ENCODE peak calls at places on chromosomes 4 and X, in four cellular contexts. S is PC-3, A is pancreas, K is right lobe of liver. W is an unnamed sample.
A peak's percentile ranks its signal among the peaks of the same experiment; 100 is the strongest.

GRCh38 chr4:11004818-11005217 is 320.2 kb upstream of the CLNK start:
- DNase-seq in A (no peak), K (no peak), S (no peak), W (no peak)

GRCh38 chr4:173318648-173319211 is 15.4 kb downstream of the HMGB2 start:
- DNase-seq in S (peak; percentile 56), A (no peak), K (no peak), W (no peak)

GRCh38 chrX:133440797-133441163 is 25.5 kb upstream of the GPC4 start:
- DNase-seq in S (no peak), K (no peak), A (no peak), W (no peak)

GRCh38 chr4:103478729-103479128 is 241.1 kb downstream of the TACR3 start:
- DNase-seq in S (peak; percentile 12), A (no peak), K (no peak), W (no peak)

GRCh38 chr4:92433272-92433758 is 129.5 kb downstream of the GRID2 start:
- DNase-seq in S (no peak), A (no peak), K (no peak), W (no peak)

GRCh38 chrX:143121471-143121870 is 95.7 kb downstream of the SPANXN4 start:
- DNase-seq in S (no peak), K (no peak), A (no peak), W (no peak)

GRCh38 chr4:139076016-139076744 is 60.6 kb downstream of the NOCT start:
- DNase-seq in K (no peak), S (no peak), A (no peak), W (no peak)

GRCh38 chr4:152680988-152681731 is 1.4 kb upstream of the TMEM154 start:
- DNase-seq in A (no peak), K (no peak), S (peak; percentile 72), W (no peak)

GRCh38 chr4:166315721-166316467 is 442.9 kb downstream of the TLL1 start:
- DNase-seq in S (no peak), A (no peak), K (no peak), W (no peak)

GRCh38 chr4:126702747-126703146 is 930.0 kb upstream of the INTU start:
- DNase-seq in K (no peak), A (no peak), S (no peak), W (no peak)

GRCh38 chrX:23503835-23504539 is 163.3 kb upstream of the PRDX4 start:
- DNase-seq in S (peak; percentile 96), K (peak; percentile 44), A (peak; percentile 94), W (peak; percentile 79)

GRCh38 chr4:86060341-86060740 is 299.5 kb downstream of the MAPK10 start:
- DNase-seq in S (no peak), A (no peak), K (no peak), W (no peak)

GRCh38 chr4:5798447-5798846 is 87.4 kb downstream of the EVC start:
- DNase-seq in K (no peak), A (no peak), S (no peak), W (peak; percentile 83)

GRCh38 chr4:73281982-73282381 is 23.4 kb upstream of the ANKRD17 start:
- DNase-seq in K (no peak), S (no peak), A (no peak), W (no peak)

GRCh38 chr4:97938141-97938540 is 205.1 kb downstream of the STPG2 start:
- DNase-seq in A (no peak), K (no peak), S (no peak), W (peak; percentile 29)

GRCh38 chr4:102665527-102665926 is 95.2 kb downstream of the MANBA start:
- DNase-seq in K (no peak), A (no peak), S (no peak), W (no peak)

GRCh38 chrX:149683966-149684730 is 27.7 kb upstream of the MAGEA11 start:
- DNase-seq in S (no peak), A (no peak), K (no peak), W (no peak)

GRCh38 chr4:17787315-17787714 is 5.9 kb upstream of the FAM184B start:
- DNase-seq in A (no peak), S (peak; percentile 78), K (no peak), W (no peak)

GRCh38 chr4:168188754-168189153 is 96.4 kb downstream of the ANXA10 start:
- DNase-seq in K (no peak), A (no peak), S (no peak), W (no peak)

GRCh38 chr4:71732706-71733105 is 51.2 kb downstream of the GC start:
- DNase-seq in S (peak; percentile 73), A (no peak), K (no peak), W (no peak)

GRCh38 chrX:152896450-152896849 is 1.4 kb upstream of the ZNF185 start:
- DNase-seq in S (peak; percentile 90), A (no peak), K (no peak), W (no peak)

GRCh38 chr4:5366421-5366820 is 315.1 kb downstream of the STK32B start:
- DNase-seq in A (no peak), K (no peak), S (peak; percentile 94), W (no peak)

GRCh38 chrX:34612036-34612435 is 45.0 kb downstream of the TMEM47 start:
- DNase-seq in A (no peak), K (no peak), S (no peak), W (no peak)

GRCh38 chrX:96729868-96730643 is 45.4 kb downstream of the DIAPH2 start:
- DNase-seq in K (no peak), A (no peak), S (no peak), W (no peak)

GRCh38 chr4:56425518-56425917 is 9.9 kb downstream of the PPAT start:
- DNase-seq in S (no peak), A (no peak), K (no peak), W (no peak)

GRCh38 chr4:95510145-95510544 is 38.6 kb downstream of the UNC5C start:
- DNase-seq in K (no peak), A (no peak), S (peak; percentile 36), W (no peak)

GRCh38 chr4:159129822-159130550 is 27.1 kb downstream of the RAPGEF2 start:
- DNase-seq in S (no peak), K (no peak), A (no peak), W (no peak)

GRCh38 chr4:86452323-86452995 is 92.6 kb upstream of the MAPK10 start:
- DNase-seq in K (no peak), A (no peak), S (no peak), W (peak; percentile 39)

GRCh38 chr4:146243141-146243882 is 29.0 kb downstream of the REELD1 start:
- DNase-seq in K (no peak), A (no peak), S (peak; percentile 21), W (peak; percentile 47)

GRCh38 chr4:7778524-7779193 is 161.0 kb downstream of the AFAP1 start:
- DNase-seq in S (no peak), A (no peak), K (no peak), W (no peak)

GRCh38 chr4:7777017-7777710 is 162.5 kb downstream of the AFAP1 start:
- DNase-seq in S (no peak), A (no peak), K (no peak), W (no peak)

GRCh38 chr4:7779194-7779768 is 160.4 kb downstream of the AFAP1 start:
- DNase-seq in S (no peak), K (no peak), A (no peak), W (no peak)

GRCh38 chr4:7775396-7775795 is 164.3 kb downstream of the AFAP1 start:
- DNase-seq in K (no peak), S (no peak), A (no peak), W (no peak)

DNA sequence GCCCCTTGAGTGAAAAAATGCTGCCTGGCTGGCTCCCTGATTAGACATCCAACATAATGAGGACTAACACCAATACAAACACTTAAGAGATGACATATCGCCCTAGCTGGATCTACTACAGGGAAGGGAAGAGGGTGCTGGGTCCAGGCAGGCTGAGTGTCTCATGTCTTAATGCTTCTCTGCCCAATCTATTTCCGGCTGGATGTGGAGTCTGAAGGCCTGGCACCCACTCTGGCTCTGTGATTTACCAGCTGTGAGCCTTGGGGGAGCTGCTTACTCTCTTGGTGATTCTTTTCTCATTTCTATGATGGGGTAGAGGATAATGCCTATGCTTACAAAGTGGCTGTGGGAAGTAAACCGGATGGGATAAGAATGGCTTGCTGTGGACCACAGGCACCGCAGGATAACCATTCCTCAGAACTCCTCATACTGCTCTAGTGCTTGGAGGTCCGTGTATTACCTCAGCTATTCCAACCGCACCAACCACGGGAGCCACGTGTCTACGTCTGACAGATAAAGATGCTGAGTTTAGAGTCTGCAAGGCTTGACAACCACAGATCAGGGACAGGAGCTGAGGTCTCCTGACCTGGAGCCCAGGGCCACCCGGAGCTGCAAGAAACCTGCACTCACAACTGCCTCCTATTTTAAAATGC is 161.7 kb downstream of the AFAP1 start:
- DNase-seq in A (no peak), S (no peak), K (no peak), W (no peak)
- H3K4me3 ChIP-seq in A (no peak overlapping the region), S (no peak overlapping the region), K (no peak overlapping the region), W (no peak overlapping the region)

DNA sequence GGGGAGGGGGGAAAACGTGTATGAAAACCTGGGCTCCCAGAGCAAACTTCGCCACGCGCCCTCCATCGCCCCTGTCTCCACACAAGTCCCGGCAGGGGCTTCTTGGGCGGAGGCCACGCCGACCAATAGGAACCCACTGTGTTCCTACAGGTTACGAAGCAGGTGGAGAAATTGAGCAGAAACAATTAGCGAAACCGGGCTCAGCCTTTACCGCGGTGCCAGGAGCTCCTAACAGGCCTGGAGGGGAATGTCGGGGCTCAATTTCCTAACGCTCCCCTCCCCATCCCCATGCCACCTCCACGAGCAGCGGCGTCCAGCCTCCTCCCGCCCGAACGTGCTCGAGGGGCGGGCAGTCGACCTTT is 582 bp upstream of the KIT start:
- DNase-seq in K (no peak), S (no peak), A (peak; percentile 12), W (no peak)
- H3K27ac ChIP-seq in K (no peak overlapping the region), S (no peak overlapping the region), A (no peak overlapping the region), W (no peak overlapping the region)

DNA sequence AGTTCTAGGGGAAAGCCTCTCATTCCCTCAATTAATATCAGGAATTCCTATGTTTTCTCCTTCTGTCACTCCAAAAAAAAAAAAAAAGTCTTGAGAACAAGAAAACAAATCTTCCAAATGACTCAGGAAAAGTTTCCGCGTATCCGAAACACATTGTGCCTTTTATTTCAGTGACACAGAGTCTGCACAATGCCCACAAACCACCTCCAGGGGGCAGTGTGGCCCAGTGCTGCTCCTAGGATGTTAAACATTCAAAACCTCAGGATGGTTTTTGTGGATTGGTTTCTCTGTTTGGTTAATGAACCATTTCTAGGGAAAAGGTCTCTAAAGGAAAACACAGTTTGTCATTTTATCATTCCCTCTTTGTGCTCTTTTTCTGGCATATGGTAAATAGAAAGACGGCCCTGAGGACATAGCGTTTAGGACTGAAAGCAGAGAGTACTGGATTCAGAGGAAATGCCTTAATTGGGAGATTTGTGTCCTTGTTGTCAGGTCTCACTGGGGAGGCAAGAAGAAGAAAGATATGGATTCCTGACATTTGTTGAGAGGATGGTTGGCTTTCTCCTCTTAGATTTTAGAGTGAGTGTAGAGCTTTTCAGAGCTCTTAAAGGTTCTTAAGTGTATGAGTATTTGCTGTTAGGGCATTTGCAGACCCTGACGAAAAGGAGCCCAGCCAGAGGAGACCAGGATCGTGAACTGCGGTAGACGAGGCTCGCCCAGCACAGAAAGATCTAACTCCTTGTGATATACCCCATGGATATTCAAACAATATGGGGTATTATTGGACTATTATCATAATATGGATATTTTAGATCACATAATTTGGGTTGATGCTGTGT is 65.7 kb upstream of the MAP9 start:
- DNase-seq in S (peak; percentile 90), K (peak; percentile 79), A (peak; percentile 81), W (peak; percentile 92)
- H3K4me3 ChIP-seq in S (peak overlapping the region; percentile 53), K (no peak overlapping the region), A (no peak overlapping the region), W (peak overlapping the region; percentile 21)

DNA sequence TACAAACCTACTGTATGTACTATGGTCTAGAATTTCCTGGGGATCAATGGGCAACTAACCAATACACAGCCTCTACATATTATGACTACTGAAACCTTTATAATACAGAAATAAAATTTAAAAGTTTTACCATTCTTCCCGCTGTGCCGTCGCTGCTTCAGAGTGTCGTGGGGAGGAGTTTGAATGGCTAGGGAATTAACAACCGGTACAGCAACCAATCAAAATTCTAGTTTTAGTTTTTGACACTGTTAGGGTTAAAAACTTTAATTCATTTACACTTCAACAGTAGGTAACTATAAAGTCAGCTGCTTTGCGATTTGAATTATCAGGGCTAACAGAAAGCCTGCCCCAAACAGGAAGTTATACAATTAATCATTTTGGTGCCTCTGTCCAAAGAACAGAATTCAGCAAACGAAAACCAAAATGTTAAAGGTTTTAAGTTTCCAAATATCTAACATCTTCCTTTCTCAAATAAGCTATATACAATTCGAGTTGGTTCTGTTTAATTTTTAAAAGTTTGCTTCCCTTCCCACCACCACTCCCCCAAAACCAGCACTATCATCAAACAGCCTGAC is 2.3 kb downstream of the HNRNPD start:
- DNase-seq in A (no peak), K (no peak), S (peak; percentile 3), W (no peak)
- H3K27ac ChIP-seq in A (no peak overlapping the region), K (no peak overlapping the region), S (no peak overlapping the region), W (no peak overlapping the region)

W was measured in right cardiac atrium.